ENCODE peak calls at places on chromosomes 3 and 15, in five cellular contexts. M is AG10803, X is lung microvascular endothelial cell, J is GM04504, F is GM13976. B is an unnamed sample.

GRCh38 chr15:36335659-36336058 is 243.8 kb upstream of the CDIN1 start:
- DNase-seq in M (no peak), F (no peak), J (no peak), X (no peak), B (no peak)

GRCh38 chr3:164155386-164155785 is 922.9 kb downstream of the SI start:
- DNase-seq in X (no peak), F (no peak), M (no peak), J (no peak), B (no peak)

GRCh38 chr15:64461577-64462162 is 1.3 kb downstream of the ZNF609 start:
- DNase-seq in M (peak), F (peak), J (no peak), X (peak), B (peak)

GRCh38 chr3:137988152-137988551 is 21.8 kb upstream of the CLDN18 start:
- DNase-seq in F (peak), M (no peak), J (no peak), X (no peak), B (no peak)

GRCh38 chr3:45555154-45555591 is 39.4 kb upstream of the LIMD1 start:
- DNase-seq in J (no peak), F (no peak), M (no peak), X (no peak), B (no peak)

GRCh38 chr15:74406992-74407705 is 26.6 kb downstream of the SEMA7A start:
- DNase-seq in X (peak), J (peak), M (peak), F (no peak), B (peak)

GRCh38 chr15:60651155-60651554 is 172.2 kb upstream of the ICE2 start:
- DNase-seq in M (no peak), X (no peak), J (no peak), F (no peak), B (no peak)

GRCh38 chr15:78726870-78727551 is 84.3 kb downstream of the ADAMTS7 start:
- DNase-seq in F (no peak), X (peak), M (no peak), J (no peak), B (peak)

GRCh38 chr3:57756528-57757401 is 656 bp downstream of the SLMAP start:
- DNase-seq in X (peak), J (peak), F (peak), M (peak), B (peak)

GRCh38 chr3:42557849-42558248 is 23.9 kb downstream of the SEC22C start:
- DNase-seq in M (no peak), J (no peak), X (no peak), F (no peak), B (no peak)